ENCODE peak calls at places on chromosomes 1 and 21, in nine cellular contexts. M, T, Z, G, X, I, H, L and U are unnamed samples.

GRCh38 chr21:23480591-23481270 is 2126.6 kb downstream of the MRPL39 start:
- DNase-seq in M (no peak), T (no peak), Z (no peak), G (no peak), X (no peak), I (no peak), H (no peak), L (no peak), U (no peak)

GRCh38 chr21:29233611-29234540 is 64.8 kb upstream of the BACH1 start:
- DNase-seq in M (no peak), T (no peak), Z (no peak), G (no peak), X (no peak), I (no peak), H (no peak), L (no peak), U (no peak)

GRCh38 chr1:116777831-116778830 is 23.9 kb downstream of the CD2 start:
- DNase-seq in M (no peak), T (no peak), Z (no peak), G (no peak), X (no peak), I (no peak), H (peak; percentile 40), L (no peak), U (peak; percentile 60)

GRCh38 chr1:41907446-41907845 is 11.3 kb downstream of the HIVEP3 start:
- DNase-seq in M (no peak), T (no peak), Z (no peak), G (no peak), X (no peak), I (no peak), H (no peak), L (no peak), U (no peak)

GRCh38 chr1:157429841-157430240 is 122.5 kb downstream of the FCRL5 start:
- DNase-seq in M (no peak), T (no peak), Z (no peak), G (no peak), X (no peak), I (no peak), H (no peak), L (no peak), U (peak; percentile 47)

GRCh38 chr1:116334015-116334547 is 39.0 kb upstream of the ATP1A1 start:
- DNase-seq in M (no peak), T (peak; percentile 61), Z (peak; percentile 18), G (no peak), X (no peak), I (peak; percentile 32), H (no peak), L (peak; percentile 51), U (peak; percentile 47)

GRCh38 chr1:5757177-5757820 is 234.9 kb downstream of the NPHP4 start:
- DNase-seq in M (peak; percentile 50), T (no peak), Z (no peak), G (no peak), X (no peak), I (no peak), H (no peak), L (no peak), U (no peak)

GRCh38 chr1:200857804-200858203 is 15.0 kb upstream of the GPR25 start:
- DNase-seq in M (no peak), T (no peak), Z (no peak), G (no peak), X (no peak), I (no peak), H (no peak), L (no peak), U (peak; percentile 22)

GRCh38 chr1:46543761-46544560 is 7.5 kb downstream of the KNCN start:
- DNase-seq in M (no peak), T (no peak), Z (no peak), G (no peak), X (no peak), I (no peak), H (no peak), L (no peak), U (no peak)

GRCh38 chr21:38474124-38474523 is 24.2 kb downstream of the ERG start:
- DNase-seq in M (no peak), T (no peak), Z (no peak), G (no peak), X (no peak), I (no peak), H (no peak), L (no peak), U (no peak)

GRCh38 chr1:247713753-247714152 is 2.7 kb downstream of the OR6F1 start:
- DNase-seq in M (no peak), T (no peak), Z (no peak), G (no peak), X (no peak), I (no peak), H (no peak), L (no peak), U (no peak)

GRCh38 chr1:247721222-247721621 is 4.8 kb upstream of the OR6F1 start:
- DNase-seq in M (no peak), T (no peak), Z (no peak), G (no peak), X (no peak), I (no peak), H (no peak), L (no peak), U (no peak)

DNA sequence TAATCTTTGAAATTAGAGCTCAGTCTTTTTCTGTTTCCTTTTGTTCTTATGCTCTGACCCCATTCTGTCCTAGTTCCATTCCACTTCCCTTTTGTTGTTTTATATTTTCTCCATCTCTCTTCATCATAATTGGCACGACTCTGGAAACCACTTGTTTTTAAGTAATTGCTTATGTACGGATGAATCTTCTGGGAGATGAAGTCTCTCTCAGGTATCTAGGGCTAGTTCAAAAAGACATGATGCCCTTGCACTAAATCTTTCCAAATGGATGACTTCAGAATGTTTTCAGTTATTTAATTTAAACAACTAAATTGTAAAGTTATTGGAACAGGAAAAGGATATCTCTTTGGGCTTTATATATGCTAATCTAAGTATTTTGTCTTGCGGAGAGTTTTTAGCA is at the start of gene OR6F1:
- DNase-seq in M (no peak), T (no peak), Z (no peak), G (no peak), X (no peak), I (no peak), H (no peak), L (no peak), U (no peak)
- TF ChIP-seq CTCF in M (no peak), T (no peak), Z (no peak), G (no peak), X (no peak), I (no peak), H (no peak), L (no peak), U (no peak)

GRCh38 chr1:164949758-164950452 is 390.9 kb downstream of the PBX1 start:
- DNase-seq in M (no peak), T (no peak), Z (no peak), G (no peak), X (no peak), I (no peak), H (no peak), L (no peak), U (no peak)

GRCh38 chr1:164953815-164954214 is 394.8 kb downstream of the PBX1 start:
- DNase-seq in M (no peak), T (no peak), Z (no peak), G (peak; percentile 8), X (no peak), I (no peak), H (no peak), L (no peak), U (no peak)

GRCh38 chr1:164948101-164948500 is 389.1 kb downstream of the PBX1 start:
- DNase-seq in M (no peak), T (no peak), Z (no peak), G (no peak), X (no peak), I (no peak), H (no peak), L (no peak), U (no peak)

GRCh38 chr1:164950453-164951052 is 391.6 kb downstream of the PBX1 start:
- DNase-seq in M (no peak), T (no peak), Z (no peak), G (no peak), X (no peak), I (no peak), H (no peak), L (no peak), U (no peak)

DNA sequence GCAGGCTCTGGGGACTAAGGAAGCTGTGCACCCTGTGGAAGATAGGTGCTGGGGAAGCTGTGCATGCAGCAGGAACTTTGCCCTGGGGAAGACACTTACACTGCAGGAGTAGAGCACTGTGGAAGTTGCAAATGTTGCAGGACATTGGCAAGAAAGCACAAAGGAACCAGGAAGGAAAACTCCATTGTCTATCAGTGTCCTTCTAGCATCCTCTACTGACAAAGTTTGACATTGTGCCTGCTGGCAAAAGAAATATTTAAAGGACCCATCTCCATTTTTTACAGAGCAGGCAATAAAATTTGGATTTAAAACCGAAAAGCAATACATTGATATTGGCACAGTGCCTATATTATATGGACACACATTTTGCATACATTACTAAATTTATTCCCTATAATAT is 394.1 kb downstream of the PBX1 start:
- DNase-seq in M (no peak), T (no peak), Z (no peak), G (no peak), X (no peak), I (no peak), H (no peak), L (no peak), U (no peak)
- TF ChIP-seq CTCF in M (no peak), T (no peak), Z (peak; percentile 22), G (no peak), X (no peak), I (no peak), H (no peak), L (peak; percentile 27), U (no peak)

GRCh38 chr1:54361342-54361741 is 44.9 kb downstream of the SSBP3 start:
- DNase-seq in M (no peak), T (no peak), Z (no peak), G (no peak), X (no peak), I (no peak), H (no peak), L (no peak), U (no peak)
- TF ChIP-seq CTCF in M (no peak), T (no peak), Z (no peak), G (no peak), X (no peak), I (no peak), H (no peak), L (peak; percentile 33), U (peak; percentile 4)

GRCh38 chr21:37030864-37031263 is 24.4 kb downstream of the RIPPLY3 start:
- DNase-seq in M (no peak), T (no peak), Z (no peak), G (no peak), X (no peak), I (no peak), H (no peak), L (no peak), U (no peak)

GRCh38 chr21:37032877-37033471 is 26.5 kb downstream of the RIPPLY3 start:
- DNase-seq in M (no peak), T (no peak), Z (peak; percentile 3), G (peak; percentile 17), X (no peak), I (peak; percentile 14), H (no peak), L (no peak), U (peak; percentile 75)

GRCh38 chr21:37032293-37032692 is 25.8 kb downstream of the RIPPLY3 start:
- DNase-seq in M (no peak), T (no peak), Z (no peak), G (no peak), X (no peak), I (no peak), H (no peak), L (no peak), U (no peak)

DNA sequence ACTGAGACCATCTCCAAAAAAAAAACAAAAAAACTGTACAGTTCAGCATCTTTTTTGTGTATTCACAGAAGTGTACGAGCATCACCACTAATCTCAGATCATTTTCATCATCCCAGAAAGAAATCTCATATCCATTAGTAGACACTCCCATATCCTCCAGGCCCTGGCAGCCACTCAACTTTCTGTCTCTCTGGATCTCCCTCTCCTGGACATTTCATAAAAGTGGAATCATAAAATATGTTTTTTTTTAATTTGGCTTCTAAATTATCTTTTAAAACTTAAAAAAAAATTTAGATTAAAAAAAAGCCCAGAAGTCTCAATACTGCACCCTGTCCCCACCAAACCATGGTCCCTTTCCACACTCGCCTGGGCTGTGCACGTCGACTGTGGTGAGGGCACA is 22.1 kb downstream of the RIPPLY3 start:
- DNase-seq in M (no peak), T (no peak), Z (no peak), G (no peak), X (no peak), I (no peak), H (no peak), L (no peak), U (peak; percentile 9)
- TF ChIP-seq CTCF in M (no peak), T (no peak), Z (no peak), G (no peak), X (no peak), I (peak; percentile 23), H (no peak), L (no peak), U (no peak)